ENCODE peak calls at places on chromosomes 6 and 20, in five cellular contexts. H is HCT116, W is K562, R is SK-N-SH, V is HepG2. K is an unnamed sample.

GRCh38 chr6:53441761-53442160 is 93.0 kb upstream of the ELOVL5 start:
- DNase-seq in H (no peak), W (no peak), R (no peak), V (no peak), K (no peak)

GRCh38 chr20:20413801-20414200 is 45.9 kb downstream of the INSM1 start:
- DNase-seq in H (no peak), W (no peak), R (no peak), V (no peak), K (no peak)

GRCh38 chr6:46473866-46474265 is 17.4 kb downstream of the RCAN2 start:
- DNase-seq in H (no peak), W (no peak), R (no peak), V (no peak), K (no peak)

GRCh38 chr6:40854592-40854991 is 184.4 kb downstream of the UNC5CL start:
- DNase-seq in H (no peak), W (no peak), R (no peak), V (no peak), K (no peak)

GRCh38 chr20:38225240-38225899 is 35.2 kb downstream of the KIAA1755 start:
- DNase-seq in H (no peak), W (no peak), R (no peak), V (no peak), K (no peak)

GRCh38 chr6:97401533-97401932 is 118.5 kb upstream of the MMS22L start:
- DNase-seq in H (no peak), W (no peak), R (no peak), V (no peak), K (no peak)

GRCh38 chr20:19380211-19380610 is 167.8 kb downstream of the SLC24A3 start:
- DNase-seq in H (no peak), W (no peak), R (no peak), V (no peak), K (no peak)

GRCh38 chr6:159969921-159970320 is 1.0 kb downstream of the IGF2R start:
- DNase-seq in H (peak), W (no peak), R (peak), V (peak), K (no peak)

GRCh38 chr6:110180228-110181008 is at the start of gene CDC40:
- DNase-seq in H (no peak), W (peak), R (peak), V (peak), K (no peak)

GRCh38 chr6:87393026-87393622 is 14.6 kb upstream of the CFAP206 start:
- DNase-seq in H (peak), W (peak), R (peak), V (peak), K (no peak)

GRCh38 chr6:159929819-159930218 is 39.0 kb downstream of the MAS1 start:
- DNase-seq in H (no peak), W (no peak), R (no peak), V (no peak), K (peak)

GRCh38 chr6:47278545-47278944 is 31.2 kb downstream of the TNFRSF21 start:
- DNase-seq in H (no peak), W (no peak), R (no peak), V (peak), K (no peak)

GRCh38 chr6:13400772-13401171 is 72.4 kb upstream of the TBC1D7 start:
- DNase-seq in H (no peak), W (no peak), R (no peak), V (no peak), K (peak)

GRCh38 chr6:151721671-151722070 is 85.8 kb upstream of the ESR1 start:
- DNase-seq in H (no peak), W (no peak), R (no peak), V (no peak), K (no peak)

GRCh38 chr6:159445351-159445750 is 247.7 kb downstream of the SOD2 start:
- DNase-seq in H (no peak), W (no peak), R (no peak), V (no peak), K (no peak)

GRCh38 chr20:46122516-46123481 is 4.7 kb downstream of the CD40 start:
- DNase-seq in H (no peak), W (no peak), R (no peak), V (no peak), K (no peak)

GRCh38 chr6:151179321-151179720 is 60.4 kb upstream of the AKAP12 start:
- DNase-seq in H (no peak), W (no peak), R (no peak), V (no peak), K (no peak)

GRCh38 chr6:84967389-84967788 is 203.0 kb upstream of the TBX18 start:
- DNase-seq in H (peak), W (peak), R (peak), V (peak), K (no peak)

GRCh38 chr6:9236443-9236842 is 801.1 kb upstream of the SLC35B3 start:
- DNase-seq in H (no peak), W (no peak), R (no peak), V (no peak), K (no peak)

GRCh38 chr20:20517296-20517695 is 149.4 kb downstream of the INSM1 start:
- DNase-seq in H (no peak), W (no peak), R (no peak), V (no peak), K (no peak)

GRCh38 chr6:14375940-14376339 is 258.4 kb downstream of the CD83 start:
- DNase-seq in H (no peak), W (no peak), R (no peak), V (no peak), K (no peak)

GRCh38 chr20:48609491-48609978 is 218.3 kb downstream of the PREX1 start:
- DNase-seq in H (no peak), W (no peak), R (no peak), V (peak), K (peak)

GRCh38 chr6:2237001-2237400 is 8.4 kb downstream of the GMDS start:
- DNase-seq in H (no peak), W (no peak), R (no peak), V (no peak), K (no peak)

GRCh38 chr6:89605861-89606260 is 32.7 kb downstream of the LYRM2 start:
- DNase-seq in H (no peak), W (no peak), R (no peak), V (no peak), K (no peak)

GRCh38 chr6:14472964-14473363 is 355.4 kb downstream of the CD83 start:
- DNase-seq in H (no peak), W (peak), R (no peak), V (no peak), K (no peak)

GRCh38 chr6:109686566-109686965 is 4.4 kb downstream of the AK9 start:
- DNase-seq in H (no peak), W (no peak), R (no peak), V (no peak), K (no peak)

GRCh38 chr6:4125933-4126864 is 9.2 kb downstream of the ECI2 start:
- DNase-seq in H (peak), W (no peak), R (no peak), V (peak), K (no peak)

GRCh38 chr6:157268835-157269234 is 54.5 kb downstream of the TMEM242 start:
- DNase-seq in H (no peak), W (no peak), R (no peak), V (no peak), K (no peak)

GRCh38 chr6:155030148-155030720 is 35.1 kb downstream of the TIAM2 start:
- DNase-seq in H (no peak), W (no peak), R (no peak), V (no peak), K (no peak)

GRCh38 chr20:20712004-20712473 is 405 bp downstream of the RALGAPA2 start:
- DNase-seq in H (no peak), W (peak), R (no peak), V (peak), K (no peak)

GRCh38 chr6:162478191-162478642 is 249.3 kb downstream of the PRKN start:
- DNase-seq in H (no peak), W (no peak), R (no peak), V (peak), K (peak)

GRCh38 chr6:12637960-12638641 is 78.5 kb upstream of the PHACTR1 start:
- DNase-seq in H (peak), W (peak), R (peak), V (peak), K (peak)

GRCh38 chr6:166308769-166309589 is 787 bp upstream of the PRR18 start:
- DNase-seq in H (no peak), W (no peak), R (peak), V (peak), K (no peak)

GRCh38 chr20:44034965-44035635 is 120.4 kb downstream of the TOX2 start:
- DNase-seq in H (no peak), W (no peak), R (no peak), V (no peak), K (no peak)
- TF ChIP-seq ZBTB33 in H (no peak), W (no peak), R (no peak), V (no peak), K (no peak)

DNA sequence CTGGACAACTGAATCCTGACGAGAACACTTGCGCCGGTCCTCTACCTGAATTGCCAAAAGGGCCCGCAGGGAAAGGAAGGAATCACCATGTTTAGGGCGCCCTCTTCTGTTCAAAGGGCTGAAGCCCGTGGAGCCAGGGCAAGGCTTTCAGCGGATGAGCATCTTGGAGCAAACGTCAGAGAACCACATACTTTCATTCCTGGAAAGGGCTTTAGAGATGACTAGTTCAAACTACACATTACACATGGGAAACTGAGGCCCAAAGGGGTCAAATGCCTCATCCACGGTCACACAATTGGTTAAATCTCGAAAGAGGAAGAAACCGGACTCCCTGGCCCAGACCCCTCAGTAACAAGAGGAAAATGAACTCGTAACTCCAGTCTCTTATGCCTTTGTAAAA is 11.5 kb upstream of the ZNF133 start:
- DNase-seq in H (peak), W (peak), R (peak), V (peak), K (no peak)
- TF ChIP-seq ZBTB33 in H (no peak), W (no peak), R (no peak), V (peak), K (no peak)

GRCh38 chr20:24034820-24035219 is 46.2 kb upstream of the GGTLC1 start:
- DNase-seq in H (no peak), W (no peak), R (no peak), V (peak), K (no peak)
- TF ChIP-seq ZBTB33 in H (no peak), W (no peak), R (no peak), V (no peak), K (no peak)

GRCh38 chr6:70246118-70246517 is 56.8 kb downstream of the COL9A1 start:
- DNase-seq in H (no peak), W (no peak), R (no peak), V (no peak), K (no peak)

GRCh38 chr6:70236304-70236703 is 66.6 kb downstream of the COL9A1 start:
- DNase-seq in H (no peak), W (no peak), R (no peak), V (no peak), K (no peak)

GRCh38 chr6:70241031-70241430 is 61.9 kb downstream of the COL9A1 start:
- DNase-seq in H (no peak), W (no peak), R (no peak), V (no peak), K (no peak)

GRCh38 chr6:70241991-70242420 is 60.9 kb downstream of the COL9A1 start:
- DNase-seq in H (no peak), W (peak), R (no peak), V (peak), K (no peak)
- TF ChIP-seq ZBTB33 in H (no peak), W (no peak), R (no peak), V (no peak), K (no peak)

DNA sequence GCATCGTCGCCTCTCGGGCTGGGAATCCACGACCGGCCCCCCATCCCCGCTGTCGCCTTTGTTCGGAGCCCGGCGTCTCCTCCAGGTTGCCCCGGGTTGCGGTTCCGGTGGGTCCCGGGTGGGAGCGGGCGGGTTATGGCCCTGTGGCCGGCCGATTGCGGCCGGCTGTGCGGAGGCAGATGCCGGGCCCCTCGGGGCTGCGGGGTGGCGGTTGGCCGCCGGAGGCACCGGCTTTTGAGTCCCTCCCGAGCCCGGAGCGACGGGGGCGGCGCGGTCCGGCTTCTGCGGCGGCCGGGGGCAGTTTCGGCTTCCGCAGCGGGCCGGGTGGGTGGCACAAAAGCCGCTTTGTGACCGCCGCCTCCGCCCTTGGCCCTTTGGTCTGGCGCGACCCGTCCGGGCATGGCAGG is 456 bp downstream of the LOC128125822 start:
- DNase-seq in H (no peak), W (peak), R (peak), V (no peak), K (no peak)
- TF ChIP-seq ZBTB33 in H (peak), W (no peak), R (no peak), V (no peak), K (no peak)

K was measured in GM12878.